ENCODE peak calls at places on chromosomes 2 and 18, in six cellular contexts. One of them, this sample, is unnamed.

GRCh38 chr2:38652431-38653273 is 13.3 kb upstream of the GALM start:
- DNase-seq in HCT116: no peak
- DNase-seq in sigmoid colon: no peak
- DNase-seq in K562: peak
- DNase-seq in GM06990: no peak
- DNase-seq in upper lobe of right lung: no peak
- DNase-seq in this sample: no peak

GRCh38 chr2:138105358-138105757 is 141.1 kb downstream of the HNMT start:
- DNase-seq in HCT116: no peak
- DNase-seq in upper lobe of right lung: no peak
- DNase-seq in sigmoid colon: no peak
- DNase-seq in GM06990: no peak
- DNase-seq in K562: no peak
- DNase-seq in this sample: no peak

GRCh38 chr18:25517881-25518715 is 166.1 kb upstream of the ZNF521 start:
- DNase-seq in HCT116: no peak
- DNase-seq in sigmoid colon: no peak
- DNase-seq in GM06990: peak
- DNase-seq in upper lobe of right lung: no peak
- DNase-seq in K562: no peak
- DNase-seq in this sample: no peak

GRCh38 chr2:45283764-45284620 is 274.7 kb upstream of the SIX2 start:
- DNase-seq in sigmoid colon: no peak
- DNase-seq in K562: no peak
- DNase-seq in upper lobe of right lung: no peak
- DNase-seq in GM06990: no peak
- DNase-seq in HCT116: peak
- DNase-seq in this sample: no peak

GRCh38 chr2:207950063-207950760 is 75.1 kb downstream of the PLEKHM3 start:
- DNase-seq in GM06990: no peak
- DNase-seq in sigmoid colon: no peak
- DNase-seq in HCT116: no peak
- DNase-seq in K562: no peak
- DNase-seq in upper lobe of right lung: no peak
- DNase-seq in this sample: no peak

GRCh38 chr2:150911766-150912280 is 349.8 kb downstream of the RBM43 start:
- DNase-seq in HCT116: no peak
- DNase-seq in sigmoid colon: peak
- DNase-seq in GM06990: no peak
- DNase-seq in upper lobe of right lung: peak
- DNase-seq in K562: no peak
- DNase-seq in this sample: no peak

GRCh38 chr2:11539317-11540147 is 5.7 kb downstream of the GREB1 start:
- DNase-seq in sigmoid colon: no peak
- DNase-seq in upper lobe of right lung: no peak
- DNase-seq in HCT116: no peak
- DNase-seq in K562: no peak
- DNase-seq in GM06990: no peak
- DNase-seq in this sample: no peak

GRCh38 chr2:12918841-12919445 is 202.2 kb downstream of the TRIB2 start:
- DNase-seq in HCT116: no peak
- DNase-seq in upper lobe of right lung: peak
- DNase-seq in K562: no peak
- DNase-seq in sigmoid colon: peak
- DNase-seq in GM06990: no peak
- DNase-seq in this sample: no peak

GRCh38 chr18:5311273-5312009 is 15.9 kb upstream of the ZBTB14 start:
- DNase-seq in upper lobe of right lung: no peak
- DNase-seq in HCT116: no peak
- DNase-seq in sigmoid colon: no peak
- DNase-seq in K562: no peak
- DNase-seq in GM06990: no peak
- DNase-seq in this sample: peak

GRCh38 chr18:26741041-26741440 is 124.5 kb downstream of the AQP4 start:
- DNase-seq in GM06990: no peak
- DNase-seq in sigmoid colon: no peak
- DNase-seq in upper lobe of right lung: no peak
- DNase-seq in HCT116: no peak
- DNase-seq in K562: no peak
- DNase-seq in this sample: no peak

GRCh38 chr2:105858868-105859693 is 114.4 kb downstream of the NCK2 start:
- DNase-seq in K562: no peak
- DNase-seq in GM06990: no peak
- DNase-seq in upper lobe of right lung: no peak
- DNase-seq in HCT116: no peak
- DNase-seq in sigmoid colon: no peak
- DNase-seq in this sample: no peak

GRCh38 chr18:40935423-40935822 is 1019.6 kb upstream of the PIK3C3 start:
- DNase-seq in K562: peak
- DNase-seq in HCT116: no peak
- DNase-seq in upper lobe of right lung: no peak
- DNase-seq in sigmoid colon: no peak
- DNase-seq in GM06990: no peak
- DNase-seq in this sample: peak

GRCh38 chr2:40400336-40400953 is 51.4 kb downstream of the SLC8A1 start:
- DNase-seq in GM06990: no peak
- DNase-seq in sigmoid colon: no peak
- DNase-seq in upper lobe of right lung: no peak
- DNase-seq in HCT116: no peak
- DNase-seq in K562: no peak
- DNase-seq in this sample: no peak

GRCh38 chr2:18282026-18282425 is 278.4 kb downstream of the RDH14 start:
- DNase-seq in upper lobe of right lung: no peak
- DNase-seq in HCT116: no peak
- DNase-seq in GM06990: no peak
- DNase-seq in sigmoid colon: no peak
- DNase-seq in K562: no peak
- DNase-seq in this sample: no peak

GRCh38 chr18:74146756-74147155 is 878 bp downstream of the FBXO15 start:
- DNase-seq in upper lobe of right lung: no peak
- DNase-seq in GM06990: no peak
- DNase-seq in K562: no peak
- DNase-seq in HCT116: no peak
- DNase-seq in sigmoid colon: no peak
- DNase-seq in this sample: no peak
- H3K4me3 ChIP-seq in upper lobe of right lung: peak
- H3K4me3 ChIP-seq in GM06990: peak
- H3K4me3 ChIP-seq in K562: no peak
- H3K4me3 ChIP-seq in HCT116: peak
- H3K4me3 ChIP-seq in sigmoid colon: no peak
- H3K4me3 ChIP-seq in this sample: no peak

GRCh38 chr2:159617651-159618050 is 1.3 kb upstream of the BAZ2B start:
- DNase-seq in K562: no peak
- DNase-seq in HCT116: no peak
- DNase-seq in sigmoid colon: no peak
- DNase-seq in GM06990: no peak
- DNase-seq in upper lobe of right lung: no peak
- DNase-seq in this sample: peak

GRCh38 chr2:159615936-159616733 is at the start of gene BAZ2B:
- DNase-seq in HCT116: peak
- DNase-seq in K562: peak
- DNase-seq in sigmoid colon: peak
- DNase-seq in GM06990: no peak
- DNase-seq in upper lobe of right lung: no peak
- DNase-seq in this sample: peak

GRCh38 chr2:159614534-159615186 is 1.7 kb downstream of the BAZ2B start:
- DNase-seq in upper lobe of right lung: no peak
- DNase-seq in HCT116: peak
- DNase-seq in GM06990: no peak
- DNase-seq in sigmoid colon: no peak
- DNase-seq in K562: no peak
- DNase-seq in this sample: peak

GRCh38 chr2:159615187-159615935 is 987 bp downstream of the BAZ2B start:
- DNase-seq in K562: peak
- DNase-seq in upper lobe of right lung: peak
- DNase-seq in GM06990: peak
- DNase-seq in sigmoid colon: peak
- DNase-seq in HCT116: peak
- DNase-seq in this sample: peak

DNA sequence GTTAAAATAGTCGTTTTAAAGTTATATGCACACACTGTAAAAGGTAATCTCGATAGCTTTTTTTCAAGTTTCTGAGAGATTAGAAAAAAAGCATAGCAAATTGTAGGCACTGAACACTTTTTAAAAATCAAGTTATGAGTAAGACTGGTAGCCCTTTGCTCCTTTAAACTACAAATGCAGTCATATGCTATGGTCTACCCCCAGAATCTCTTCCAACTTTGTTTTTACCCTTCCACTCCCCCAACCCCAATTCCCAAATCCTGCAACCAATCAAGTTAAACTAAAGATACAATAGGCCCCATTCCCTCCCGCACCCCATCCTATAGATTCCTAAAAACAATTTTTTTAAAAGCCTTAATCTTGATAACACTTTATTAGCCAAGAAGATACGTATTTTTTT is 732 bp upstream of the BAZ2B start:
- DNase-seq in GM06990: no peak
- DNase-seq in sigmoid colon: no peak
- DNase-seq in K562: no peak
- DNase-seq in upper lobe of right lung: no peak
- DNase-seq in HCT116: no peak
- DNase-seq in this sample: no peak
- H3K4me3 ChIP-seq in GM06990: no peak
- H3K4me3 ChIP-seq in sigmoid colon: peak
- H3K4me3 ChIP-seq in K562: no peak
- H3K4me3 ChIP-seq in upper lobe of right lung: peak
- H3K4me3 ChIP-seq in HCT116: no peak
- H3K4me3 ChIP-seq in this sample: peak

GRCh38 chr2:166376488-166376828 is 714 bp upstream of the SCN9A start:
- DNase-seq in GM06990: no peak
- DNase-seq in upper lobe of right lung: no peak
- DNase-seq in K562: peak
- DNase-seq in HCT116: no peak
- DNase-seq in sigmoid colon: no peak
- DNase-seq in this sample: no peak
- H3K4me3 ChIP-seq in GM06990: no peak
- H3K4me3 ChIP-seq in upper lobe of right lung: peak
- H3K4me3 ChIP-seq in K562: peak
- H3K4me3 ChIP-seq in HCT116: no peak
- H3K4me3 ChIP-seq in sigmoid colon: peak
- H3K4me3 ChIP-seq in this sample: peak

DNA sequence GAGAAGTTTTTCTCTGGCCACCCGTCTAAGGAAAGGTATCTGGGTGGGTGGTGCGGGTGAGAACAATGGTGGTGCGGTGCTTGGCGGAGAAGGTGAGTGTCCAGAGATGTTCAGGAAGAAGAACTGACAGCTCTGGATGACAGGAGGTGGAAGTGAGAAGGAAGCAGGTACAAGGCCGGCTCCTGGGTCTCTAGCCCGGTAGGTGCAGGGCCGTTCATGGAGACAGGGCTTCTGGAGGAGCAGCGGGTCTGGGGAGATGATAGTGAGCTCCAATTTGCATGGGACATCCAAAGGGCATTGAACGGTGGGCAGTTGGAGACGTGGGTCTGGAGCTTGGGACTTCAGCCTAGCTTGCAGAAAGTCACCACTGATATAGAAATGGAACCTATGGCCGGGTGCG is 979 bp upstream of the FAHD2B start:
- DNase-seq in HCT116: no peak
- DNase-seq in sigmoid colon: no peak
- DNase-seq in K562: no peak
- DNase-seq in upper lobe of right lung: no peak
- DNase-seq in GM06990: no peak
- DNase-seq in this sample: no peak
- H3K4me3 ChIP-seq in HCT116: no peak
- H3K4me3 ChIP-seq in sigmoid colon: no peak
- H3K4me3 ChIP-seq in K562: peak
- H3K4me3 ChIP-seq in upper lobe of right lung: peak
- H3K4me3 ChIP-seq in GM06990: no peak
- H3K4me3 ChIP-seq in this sample: no peak

GRCh38 chr2:9703701-9704221 is 73.0 kb upstream of the YWHAQ start:
- DNase-seq in sigmoid colon: no peak
- DNase-seq in upper lobe of right lung: no peak
- DNase-seq in HCT116: peak
- DNase-seq in GM06990: no peak
- DNase-seq in K562: peak
- DNase-seq in this sample: no peak

GRCh38 chr2:9704600-9704999 is 73.8 kb upstream of the YWHAQ start:
- DNase-seq in GM06990: no peak
- DNase-seq in sigmoid colon: no peak
- DNase-seq in K562: no peak
- DNase-seq in HCT116: no peak
- DNase-seq in upper lobe of right lung: no peak
- DNase-seq in this sample: no peak

GRCh38 chr2:9702604-9703084 is 71.8 kb upstream of the YWHAQ start:
- DNase-seq in sigmoid colon: no peak
- DNase-seq in GM06990: no peak
- DNase-seq in K562: no peak
- DNase-seq in HCT116: no peak
- DNase-seq in upper lobe of right lung: no peak
- DNase-seq in this sample: no peak

GRCh38 chr2:9707008-9707407 is 76.2 kb upstream of the YWHAQ start:
- DNase-seq in sigmoid colon: no peak
- DNase-seq in HCT116: no peak
- DNase-seq in K562: no peak
- DNase-seq in upper lobe of right lung: no peak
- DNase-seq in GM06990: no peak
- DNase-seq in this sample: no peak

DNA sequence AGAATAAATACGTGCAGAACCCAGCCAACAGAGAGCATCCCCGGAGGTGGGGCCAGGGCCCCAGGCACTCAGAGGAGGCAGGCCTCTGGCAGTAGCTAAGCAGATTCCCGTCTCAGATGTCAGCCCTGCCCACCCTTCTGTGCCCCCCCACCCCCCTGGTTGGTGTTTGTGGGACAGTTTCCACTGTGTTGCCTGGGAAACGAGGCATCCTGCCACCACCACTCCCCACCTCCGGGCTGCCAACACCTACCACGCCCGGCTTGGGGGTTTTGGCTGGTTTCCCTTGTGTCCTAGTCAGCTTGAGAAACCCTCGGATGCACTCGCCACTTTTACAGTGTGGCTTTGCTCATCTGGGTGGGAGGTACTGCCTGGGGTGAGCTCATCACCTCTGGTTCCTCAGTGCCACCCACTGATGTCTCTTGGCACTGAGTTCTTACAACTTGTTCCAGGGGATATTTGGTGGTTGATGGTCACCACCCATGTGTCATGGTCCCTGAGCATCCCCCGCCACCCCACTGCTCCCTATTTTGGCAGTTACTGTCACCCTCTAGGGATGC is 72.4 kb upstream of the YWHAQ start:
- DNase-seq in upper lobe of right lung: peak
- DNase-seq in sigmoid colon: no peak
- DNase-seq in K562: no peak
- DNase-seq in HCT116: peak
- DNase-seq in GM06990: no peak
- DNase-seq in this sample: no peak
- H3K4me3 ChIP-seq in upper lobe of right lung: no peak
- H3K4me3 ChIP-seq in sigmoid colon: no peak
- H3K4me3 ChIP-seq in K562: no peak
- H3K4me3 ChIP-seq in HCT116: no peak
- H3K4me3 ChIP-seq in GM06990: no peak
- H3K4me3 ChIP-seq in this sample: no peak

GRCh38 chr2:30240162-30240696 is 8.9 kb downstream of the LBH start:
- DNase-seq in sigmoid colon: no peak
- DNase-seq in GM06990: no peak
- DNase-seq in upper lobe of right lung: no peak
- DNase-seq in HCT116: no peak
- DNase-seq in K562: no peak
- DNase-seq in this sample: no peak
- H3K4me3 ChIP-seq in sigmoid colon: no peak
- H3K4me3 ChIP-seq in GM06990: no peak
- H3K4me3 ChIP-seq in upper lobe of right lung: peak
- H3K4me3 ChIP-seq in HCT116: no peak
- H3K4me3 ChIP-seq in K562: no peak
- H3K4me3 ChIP-seq in this sample: no peak

GRCh38 chr18:10205136-10205535 is 249.3 kb upstream of the APCDD1 start:
- DNase-seq in upper lobe of right lung: peak
- DNase-seq in GM06990: no peak
- DNase-seq in sigmoid colon: no peak
- DNase-seq in K562: no peak
- DNase-seq in HCT116: no peak
- DNase-seq in this sample: no peak
- H3K4me3 ChIP-seq in upper lobe of right lung: no peak
- H3K4me3 ChIP-seq in GM06990: no peak
- H3K4me3 ChIP-seq in sigmoid colon: no peak
- H3K4me3 ChIP-seq in K562: no peak
- H3K4me3 ChIP-seq in HCT116: no peak
- H3K4me3 ChIP-seq in this sample: no peak

This sample was measured in HAP-1.